ENCODE peak calls at places on chromosomes 11 and 22, in six cellular contexts. S is midbrain; K is germinal center; X is stimulated activated naive CD4-positive, alpha-beta T cell treated with Interleukin-2 at 50 U/mL for 16 hours; L is ELF-1; T is SK-N-MC. Y is an unnamed sample.

GRCh38 chr11:78420255-78420764 is 2.7 kb upstream of the GAB2 start:
- DNase-seq in X (peak), K (peak), T (peak), L (peak), S (peak), Y (peak)

GRCh38 chr11:15627560-15627959 is 512.8 kb downstream of the INSC start:
- DNase-seq in S (no peak), T (no peak), L (no peak), X (no peak), K (no peak), Y (no peak)

GRCh38 chr22:47691152-47691895 is 928.9 kb downstream of the TBC1D22A start:
- DNase-seq in S (no peak), K (no peak), X (no peak), L (no peak), T (no peak), Y (no peak)

GRCh38 chr11:100619484-100619883 is 67.6 kb upstream of the ARHGAP42 start:
- DNase-seq in X (no peak), L (no peak), S (no peak), T (no peak), K (no peak), Y (no peak)

GRCh38 chr11:119179983-119180382 is 5.3 kb upstream of the NHERF4 start:
- DNase-seq in S (no peak), L (no peak), K (no peak), X (no peak), T (no peak), Y (no peak)

GRCh38 chr22:33038131-33038772 is 19.9 kb downstream of the SYN3 start:
- DNase-seq in X (no peak), S (no peak), L (peak), T (no peak), K (no peak), Y (no peak)

GRCh38 chr11:88827018-88827676 is 238.6 kb downstream of the GRM5 start:
- DNase-seq in L (no peak), X (no peak), S (no peak), T (no peak), K (no peak), Y (no peak)

GRCh38 chr22:41447435-41448188 is 1.0 kb upstream of the TOB2 start:
- DNase-seq in X (peak), L (peak), K (peak), S (peak), T (no peak), Y (peak)

GRCh38 chr11:129323896-129324522 is 51.6 kb upstream of the BARX2 start:
- DNase-seq in L (no peak), S (no peak), X (no peak), K (no peak), T (no peak), Y (no peak)

GRCh38 chr11:90243534-90243933 is 20.7 kb upstream of the CHORDC1 start:
- DNase-seq in T (no peak), X (no peak), L (no peak), S (no peak), K (no peak), Y (no peak)

GRCh38 chr11:63999349-64000025 is 13.2 kb downstream of the OTUB1 start:
- DNase-seq in T (no peak), L (peak), K (peak), X (peak), S (no peak), Y (peak)

GRCh38 chr22:46542011-46542985 is 4.9 kb upstream of the CELSR1 start:
- DNase-seq in X (peak), S (peak), L (peak), K (peak), T (no peak), Y (peak)

GRCh38 chr11:62875698-62876483 is 4.8 kb upstream of the SLC3A2 start:
- DNase-seq in K (no peak), T (no peak), X (no peak), L (peak), S (no peak), Y (no peak)

GRCh38 chr11:130839950-130840666 is 76.2 kb downstream of the SNX19 start:
- DNase-seq in X (no peak), T (no peak), S (no peak), L (no peak), K (no peak), Y (no peak)

GRCh38 chr11:10581481-10582019 is 13.1 kb upstream of the LYVE1 start:
- DNase-seq in S (peak), L (no peak), T (no peak), K (no peak), X (no peak), Y (peak)

GRCh38 chr11:36878747-36879146 is 280.7 kb upstream of the RAG2 start:
- DNase-seq in X (no peak), S (no peak), K (no peak), L (no peak), T (no peak), Y (no peak)

GRCh38 chr11:35335226-35335625 is 84.1 kb downstream of the SLC1A2 start:
- DNase-seq in K (no peak), X (no peak), L (no peak), S (no peak), T (no peak), Y (no peak)

GRCh38 chr11:2525941-2526807 is 81.4 kb downstream of the KCNQ1 start:
- DNase-seq in T (no peak), S (no peak), K (no peak), X (no peak), L (no peak), Y (peak)

GRCh38 chr11:6594142-6594768 is 9.2 kb downstream of the RRP8 start:
- DNase-seq in X (no peak), T (no peak), K (no peak), S (no peak), L (no peak), Y (no peak)

GRCh38 chr11:79940976-79941735 is 500.3 kb upstream of the TENM4 start:
- DNase-seq in L (no peak), S (no peak), X (no peak), K (no peak), T (no peak), Y (no peak)

GRCh38 chr22:41539146-41540005 is 4.9 kb downstream of the POLR3H start:
- DNase-seq in L (no peak), X (no peak), K (no peak), T (no peak), S (no peak), Y (no peak)

GRCh38 chr11:66856496-66857233 is at the start of gene LRFN4:
- DNase-seq in K (peak), L (no peak), X (no peak), S (peak), T (no peak), Y (no peak)

GRCh38 chr22:35656284-35656752 is 8.1 kb downstream of the APOL6 start:
- DNase-seq in S (no peak), K (no peak), T (peak), X (no peak), L (no peak), Y (no peak)

GRCh38 chr11:64163951-64164350 is 2.0 kb downstream of the MACROD1 start:
- DNase-seq in X (no peak), L (no peak), S (no peak), K (no peak), T (no peak), Y (no peak)